ENCODE peak calls at places on chromosomes 13 and 19, in five cellular contexts. C is H54, I is endothelial cell, D is right cardiac atrium, Y is PC-3. F is an unnamed sample.

GRCh38 chr13:44303681-44304432 is 69.8 kb upstream of the SERP2 start:
- DNase-seq in D (peak), Y (no peak), I (no peak), C (no peak), F (no peak)

GRCh38 chr13:78137404-78138142 is 218.9 kb upstream of the EDNRB start:
- DNase-seq in I (peak), C (peak), D (no peak), Y (peak), F (peak)

GRCh38 chr19:10748924-10749434 is 31.1 kb downstream of the DNM2 start:
- DNase-seq in D (peak), C (peak), Y (peak), I (no peak), F (peak)

GRCh38 chr19:30082168-30082567 is 140.1 kb downstream of the URI1 start:
- DNase-seq in I (no peak), C (no peak), Y (no peak), D (no peak), F (no peak)

GRCh38 chr13:39676315-39676876 is 20.9 kb downstream of the COG6 start:
- DNase-seq in D (no peak), I (no peak), Y (peak), C (no peak), F (peak)

GRCh38 chr13:64453831-64454230 is 2776.3 kb downstream of the PCDH9 start:
- DNase-seq in Y (no peak), D (peak), I (no peak), C (no peak), F (no peak)

GRCh38 chr13:113943821-113944565 is 29.9 kb downstream of the C13orf46 start:
- DNase-seq in Y (no peak), I (no peak), C (no peak), D (no peak), F (no peak)

GRCh38 chr13:112248406-112248760 is 127.8 kb upstream of the SPACA7 start:
- DNase-seq in C (no peak), Y (no peak), D (no peak), I (no peak), F (no peak)

GRCh38 chr13:106689906-106690305 is 122.0 kb upstream of the ARGLU1 start:
- DNase-seq in C (no peak), I (no peak), Y (no peak), D (no peak), F (no peak)

GRCh38 chr13:30722361-30722760 is 13.0 kb upstream of the ALOX5AP start:
- DNase-seq in C (no peak), I (no peak), D (no peak), Y (peak), F (no peak)

GRCh38 chr19:13396256-13397080 is 109.8 kb downstream of the CACNA1A start:
- DNase-seq in Y (peak), D (peak), I (peak), C (peak), F (peak)

GRCh38 chr19:57317503-57317902 is 2.8 kb upstream of the ZNF543 start:
- DNase-seq in Y (no peak), I (peak), C (no peak), D (peak), F (no peak)

GRCh38 chr19:38900220-38900629 is 456 bp downstream of the NFKBIB start:
- DNase-seq in I (no peak), D (no peak), C (no peak), Y (no peak), F (peak)

GRCh38 chr19:12721656-12722565 is 1.8 kb downstream of the TNPO2 start:
- DNase-seq in Y (peak), I (peak), D (peak), C (no peak), F (peak)

GRCh38 chr19:33284756-33285155 is 17.6 kb downstream of the CEBPA start:
- DNase-seq in D (no peak), Y (no peak), C (no peak), I (no peak), F (no peak)

F was measured in RWPE1.